ENCODE peak calls at places on chromosome 15, in seven cellular contexts. W, T, P, Q, D, C and O are unnamed samples.

GRCh38 chr15:100879046-100879445 is 585 bp upstream of the ALDH1A3 start:
- DNase-seq in T (peak; percentile 65), P (no peak), D (no peak), W (no peak), Q (no peak), C (no peak), O (no peak)

GRCh38 chr15:101675796-101676582 is 23.8 kb upstream of the TM2D3 start:
- DNase-seq in C (no peak), D (peak; percentile 33), T (peak; percentile 63), Q (no peak), P (peak; percentile 44), W (no peak), O (no peak)

GRCh38 chr15:31740203-31740602 is 290.1 kb upstream of the CHRNA7 start:
- DNase-seq in Q (no peak), P (peak; percentile 10), W (no peak), T (peak; percentile 51), C (no peak), D (no peak), O (no peak)

GRCh38 chr15:57631386-57632110 is 39.8 kb downstream of the MYZAP start:
- DNase-seq in P (no peak), Q (no peak), C (no peak), W (no peak), D (no peak), T (no peak), O (no peak)

GRCh38 chr15:63979227-63979793 is 67.0 kb downstream of the DAPK2 start:
- DNase-seq in W (no peak), C (no peak), Q (peak; percentile 15), D (no peak), T (no peak), P (no peak), O (no peak)

GRCh38 chr15:71051539-71051938 is 63.7 kb upstream of the THSD4 start:
- DNase-seq in T (no peak), P (no peak), C (no peak), Q (no peak), D (no peak), W (no peak), O (no peak)

GRCh38 chr15:66573719-66574641 is 8.2 kb upstream of the LCTL start:
- DNase-seq in T (no peak), C (no peak), Q (no peak), D (peak; percentile 58), W (no peak), P (no peak), O (no peak)

GRCh38 chr15:53872410-53872809 is 105.8 kb upstream of the UNC13C start:
- DNase-seq in C (no peak), T (no peak), D (no peak), Q (no peak), W (no peak), P (peak; percentile 37), O (no peak)

GRCh38 chr15:84715442-84716035 is 400 bp downstream of the SEC11A start:
- DNase-seq in D (no peak), P (peak; percentile 39), Q (peak; percentile 49), T (peak; percentile 53), C (no peak), W (no peak), O (peak; percentile 23)

GRCh38 chr15:70091649-70092461 is 5.9 kb downstream of the TLE3 start:
- DNase-seq in C (peak; percentile 35), D (no peak), Q (peak; percentile 67), P (peak; percentile 87), T (no peak), W (no peak), O (no peak)

GRCh38 chr15:32060706-32061105 is 30.4 kb downstream of the CHRNA7 start:
- DNase-seq in P (peak; percentile 8), T (no peak), C (no peak), Q (no peak), D (no peak), W (no peak), O (no peak)

GRCh38 chr15:95304116-95304873 is 1026.2 kb upstream of the NR2F2 start:
- DNase-seq in D (no peak), W (no peak), P (no peak), T (no peak), Q (no peak), C (no peak), O (peak; percentile 30)

GRCh38 chr15:36323607-36324006 is 255.8 kb upstream of the CDIN1 start:
- DNase-seq in Q (no peak), W (no peak), D (no peak), C (no peak), P (peak; percentile 67), T (no peak), O (no peak)

GRCh38 chr15:60788514-60789091 is 309.7 kb upstream of the ICE2 start:
- DNase-seq in W (no peak), C (peak; percentile 43), P (no peak), Q (no peak), D (no peak), T (no peak), O (no peak)

GRCh38 chr15:63048986-63049665 is 6.6 kb downstream of the TPM1 start:
- DNase-seq in W (no peak), Q (peak; percentile 65), C (peak; percentile 40), P (peak; percentile 89), T (peak; percentile 65), D (no peak), O (no peak)

GRCh38 chr15:74620636-74621545 is 5.3 kb downstream of the CLK3 start:
- DNase-seq in W (no peak), C (peak; percentile 45), P (peak; percentile 36), T (peak; percentile 84), Q (peak; percentile 75), D (no peak), O (peak; percentile 73)

GRCh38 chr15:70679919-70680231 is 83.5 kb downstream of the UACA start:
- DNase-seq in Q (no peak), P (no peak), W (no peak), C (no peak), T (no peak), D (no peak), O (no peak)

GRCh38 chr15:51286816-51287215 is 51.6 kb downstream of the CYP19A1 start:
- DNase-seq in W (no peak), D (no peak), P (peak; percentile 54), C (no peak), T (no peak), Q (no peak), O (no peak)

GRCh38 chr15:74209997-74210573 is 7.5 kb upstream of the STRA6 start:
- DNase-seq in P (no peak), T (no peak), D (no peak), C (no peak), W (no peak), Q (no peak), O (no peak)

GRCh38 chr15:101063212-101063611 is 144.1 kb downstream of the LRRK1 start:
- DNase-seq in Q (no peak), C (no peak), D (no peak), T (peak; percentile 29), W (no peak), P (no peak), O (no peak)

GRCh38 chr15:55226127-55226526 is 29.4 kb upstream of the RSL24D1 start:
- DNase-seq in T (no peak), W (no peak), P (no peak), D (no peak), C (no peak), Q (no peak), O (no peak)

GRCh38 chr15:48963524-48964113 is at the start of gene SHC4:
- DNase-seq in T (peak; percentile 85), D (peak; percentile 51), P (peak; percentile 85), W (no peak), C (no peak), Q (peak; percentile 54), O (peak; percentile 65)

GRCh38 chr15:34214135-34214534 is 4.2 kb upstream of the KATNBL1 start:
- DNase-seq in P (no peak), Q (no peak), W (no peak), T (no peak), D (no peak), C (no peak), O (no peak)

GRCh38 chr15:88681610-88682221 is 42.9 kb downstream of the ISG20 start:
- DNase-seq in Q (no peak), T (no peak), P (no peak), D (no peak), W (no peak), C (no peak), O (no peak)

GRCh38 chr15:68900032-68900431 is 30.3 kb upstream of the SPESP1 start:
- DNase-seq in D (no peak), P (no peak), W (no peak), T (no peak), C (no peak), Q (no peak), O (no peak)

GRCh38 chr15:66663664-66664063 is 38.4 kb upstream of the SMAD6 start:
- DNase-seq in D (no peak), Q (no peak), T (no peak), C (no peak), W (no peak), P (no peak), O (no peak)

GRCh38 chr15:68209735-68210408 is 4.7 kb upstream of the CALML4 start:
- DNase-seq in T (no peak), P (no peak), C (no peak), D (no peak), W (no peak), Q (no peak), O (peak; percentile 17)

GRCh38 chr15:96474274-96474673 is 143.8 kb downstream of the NR2F2 start:
- DNase-seq in W (no peak), P (no peak), C (no peak), T (no peak), Q (no peak), D (no peak), O (no peak)

GRCh38 chr15:64112904-64113303 is 17.1 kb downstream of the SNX1 start:
- DNase-seq in Q (no peak), P (no peak), W (no peak), T (no peak), C (no peak), D (peak; percentile 69), O (no peak)

GRCh38 chr15:25680659-25680970 is 182.5 kb downstream of the ATP10A start:
- DNase-seq in D (no peak), P (no peak), C (no peak), Q (no peak), W (no peak), T (no peak), O (no peak)